ENCODE peak calls at places on chromosomes 2 and 18, in eight cellular contexts. One of them, this sample, is unnamed.

GRCh38 chr2:105504459-105504858 is 105.6 kb upstream of the FHL2 start:
- DNase-seq in PC-3: no peak
- DNase-seq in OCI-LY7: no peak
- DNase-seq in tibial artery: no peak
- DNase-seq in right cardiac atrium: no peak
- DNase-seq in lower lobe of right lung: no peak
- DNase-seq in sigmoid colon: no peak
- DNase-seq in effector memory CD4-positive, alpha-beta T cell: no peak
- DNase-seq in this sample: no peak

GRCh38 chr2:1564506-1564905 is 151.2 kb downstream of the TPO start:
- DNase-seq in PC-3: no peak
- DNase-seq in OCI-LY7: no peak
- DNase-seq in tibial artery: no peak
- DNase-seq in right cardiac atrium: peak; percentile 60
- DNase-seq in lower lobe of right lung: no peak
- DNase-seq in sigmoid colon: peak; percentile 42
- DNase-seq in effector memory CD4-positive, alpha-beta T cell: no peak
- DNase-seq in this sample: no peak

GRCh38 chr2:207073791-207074678 is 91.7 kb downstream of the KLF7 start:
- DNase-seq in PC-3: peak; percentile 13
- DNase-seq in OCI-LY7: no peak
- DNase-seq in tibial artery: no peak
- DNase-seq in right cardiac atrium: no peak
- DNase-seq in lower lobe of right lung: no peak
- DNase-seq in sigmoid colon: no peak
- DNase-seq in effector memory CD4-positive, alpha-beta T cell: no peak
- DNase-seq in this sample: no peak

GRCh38 chr2:194383404-194383803 is 1273.6 kb upstream of the SLC39A10 start:
- DNase-seq in PC-3: peak; percentile 19
- DNase-seq in OCI-LY7: peak; percentile 40
- DNase-seq in tibial artery: no peak
- DNase-seq in right cardiac atrium: no peak
- DNase-seq in lower lobe of right lung: no peak
- DNase-seq in sigmoid colon: no peak
- DNase-seq in effector memory CD4-positive, alpha-beta T cell: no peak
- DNase-seq in this sample: peak; percentile 5

GRCh38 chr18:62981566-62981965 is 266.2 kb downstream of the PHLPP1 start:
- DNase-seq in PC-3: no peak
- DNase-seq in OCI-LY7: no peak
- DNase-seq in tibial artery: no peak
- DNase-seq in right cardiac atrium: no peak
- DNase-seq in lower lobe of right lung: no peak
- DNase-seq in sigmoid colon: no peak
- DNase-seq in effector memory CD4-positive, alpha-beta T cell: no peak
- DNase-seq in this sample: no peak

GRCh38 chr2:176535480-176536113 is 266.4 kb downstream of the MTX2 start:
- DNase-seq in PC-3: peak; percentile 69
- DNase-seq in OCI-LY7: no peak
- DNase-seq in tibial artery: no peak
- DNase-seq in right cardiac atrium: no peak
- DNase-seq in lower lobe of right lung: no peak
- DNase-seq in sigmoid colon: no peak
- DNase-seq in effector memory CD4-positive, alpha-beta T cell: no peak
- DNase-seq in this sample: no peak

GRCh38 chr2:171205551-171205950 is 44.9 kb upstream of the TLK1 start:
- DNase-seq in PC-3: no peak
- DNase-seq in OCI-LY7: no peak
- DNase-seq in tibial artery: no peak
- DNase-seq in right cardiac atrium: no peak
- DNase-seq in lower lobe of right lung: no peak
- DNase-seq in sigmoid colon: no peak
- DNase-seq in effector memory CD4-positive, alpha-beta T cell: no peak
- DNase-seq in this sample: no peak

GRCh38 chr2:167190053-167190452 is 301.8 kb downstream of the XIRP2 start:
- DNase-seq in PC-3: peak; percentile 53
- DNase-seq in OCI-LY7: no peak
- DNase-seq in tibial artery: peak; percentile 58
- DNase-seq in right cardiac atrium: peak; percentile 53
- DNase-seq in lower lobe of right lung: no peak
- DNase-seq in sigmoid colon: no peak
- DNase-seq in effector memory CD4-positive, alpha-beta T cell: no peak
- DNase-seq in this sample: no peak

DNA sequence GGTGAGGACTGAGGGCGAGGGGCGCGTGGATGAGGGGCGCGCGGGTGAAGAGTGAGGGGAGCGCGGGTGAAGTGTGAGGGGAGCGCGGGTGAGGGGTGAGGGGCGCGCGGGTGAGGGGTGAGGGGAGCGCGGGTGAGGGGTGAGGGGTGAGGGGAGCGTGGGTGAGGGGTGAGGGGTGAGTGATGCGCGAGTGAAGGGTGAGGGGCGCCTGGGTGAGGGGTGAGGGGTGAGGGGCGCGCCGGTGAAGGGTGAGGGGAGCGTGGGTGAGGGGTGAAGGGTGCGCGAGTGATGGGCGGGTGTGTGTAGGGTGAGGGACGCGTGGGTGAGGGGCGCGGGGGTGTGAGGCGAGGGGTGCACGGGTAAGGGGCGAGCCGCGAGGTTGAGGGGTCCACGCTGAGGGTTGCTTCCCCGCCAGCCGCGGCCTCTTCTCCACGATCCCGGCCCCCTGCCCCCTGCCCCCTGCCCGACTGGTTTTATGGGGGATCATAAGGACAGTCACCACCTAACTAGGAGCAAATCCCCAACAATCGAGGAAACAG is 1.1 kb upstream of the SLC66A2 start:
- DNase-seq in PC-3: no peak
- DNase-seq in OCI-LY7: no peak
- DNase-seq in tibial artery: no peak
- DNase-seq in right cardiac atrium: no peak
- DNase-seq in lower lobe of right lung: peak; percentile 48
- DNase-seq in sigmoid colon: no peak
- DNase-seq in effector memory CD4-positive, alpha-beta T cell: no peak
- DNase-seq in this sample: no peak
- H3K4me3 ChIP-seq in PC-3: peak overlapping the region; percentile 91
- H3K4me3 ChIP-seq in OCI-LY7: no peak overlapping the region
- H3K4me3 ChIP-seq in tibial artery: peak overlapping the region; percentile 83
- H3K4me3 ChIP-seq in right cardiac atrium: peak overlapping the region; percentile 99
- H3K4me3 ChIP-seq in lower lobe of right lung: peak overlapping the region; percentile 89
- H3K4me3 ChIP-seq in sigmoid colon: peak overlapping the region; percentile 100
- H3K4me3 ChIP-seq in effector memory CD4-positive, alpha-beta T cell: peak overlapping the region; percentile 78
- H3K4me3 ChIP-seq in this sample: peak overlapping the region; percentile 74

GRCh38 chr2:110957267-110957666 is 163.4 kb upstream of the BCL2L11 start:
- DNase-seq in PC-3: no peak
- DNase-seq in OCI-LY7: no peak
- DNase-seq in tibial artery: no peak
- DNase-seq in right cardiac atrium: no peak
- DNase-seq in lower lobe of right lung: no peak
- DNase-seq in sigmoid colon: no peak
- DNase-seq in effector memory CD4-positive, alpha-beta T cell: no peak
- DNase-seq in this sample: no peak
- H3K27ac ChIP-seq in PC-3: no peak overlapping the region
- H3K27ac ChIP-seq in OCI-LY7: no peak overlapping the region
- H3K27ac ChIP-seq in tibial artery: no peak overlapping the region
- H3K27ac ChIP-seq in right cardiac atrium: no peak overlapping the region
- H3K27ac ChIP-seq in lower lobe of right lung: no peak overlapping the region
- H3K27ac ChIP-seq in sigmoid colon: no peak overlapping the region
- H3K27ac ChIP-seq in effector memory CD4-positive, alpha-beta T cell: no peak overlapping the region
- H3K27ac ChIP-seq in this sample: no peak overlapping the region

DNA sequence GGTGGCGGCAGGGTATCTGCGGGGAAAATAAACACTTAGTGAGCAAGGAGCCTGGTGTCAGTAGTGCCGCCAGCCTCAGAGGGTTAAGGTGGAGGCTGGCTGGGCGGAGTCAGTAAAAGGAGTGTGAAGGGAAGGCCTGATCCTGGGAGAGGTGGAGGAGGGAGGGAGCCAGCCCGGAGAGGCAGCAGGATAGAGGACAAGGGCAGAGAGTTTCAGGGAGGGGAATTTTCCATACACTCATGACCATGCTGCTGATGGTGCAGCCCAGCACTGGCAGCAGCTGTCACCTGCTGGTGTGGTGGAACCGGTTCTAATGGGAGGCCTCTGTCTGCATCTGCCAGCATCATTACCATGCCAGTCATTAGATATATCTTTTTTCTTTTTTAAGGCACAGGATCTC is 2.0 kb upstream of the TEX44 start:
- DNase-seq in PC-3: peak; percentile 15
- DNase-seq in OCI-LY7: no peak
- DNase-seq in tibial artery: no peak
- DNase-seq in right cardiac atrium: no peak
- DNase-seq in lower lobe of right lung: no peak
- DNase-seq in sigmoid colon: no peak
- DNase-seq in effector memory CD4-positive, alpha-beta T cell: no peak
- DNase-seq in this sample: no peak
- H3K9me3 ChIP-seq in PC-3: no peaks in the 10 kb centered on the region
- H3K9me3 ChIP-seq in OCI-LY7: no peaks in the 10 kb centered on the region
- H3K9me3 ChIP-seq in tibial artery: no peaks in the 10 kb centered on the region
- H3K9me3 ChIP-seq in right cardiac atrium: no peaks in the 10 kb centered on the region
- H3K9me3 ChIP-seq in lower lobe of right lung: no peaks in the 10 kb centered on the region
- H3K9me3 ChIP-seq in sigmoid colon: no peaks in the 10 kb centered on the region
- H3K9me3 ChIP-seq in effector memory CD4-positive, alpha-beta T cell: no peaks in the 10 kb centered on the region
- H3K9me3 ChIP-seq in this sample: no peaks in the 10 kb centered on the region

GRCh38 chr2:109436635-109437225 is 177.0 kb downstream of the SEPTIN10 start:
- DNase-seq in PC-3: no peak
- DNase-seq in OCI-LY7: no peak
- DNase-seq in tibial artery: no peak
- DNase-seq in right cardiac atrium: no peak
- DNase-seq in lower lobe of right lung: peak; percentile 34
- DNase-seq in sigmoid colon: peak; percentile 59
- DNase-seq in effector memory CD4-positive, alpha-beta T cell: no peak
- DNase-seq in this sample: no peak
- H3K4me3 ChIP-seq in PC-3: no peak overlapping the region
- H3K4me3 ChIP-seq in OCI-LY7: no peak overlapping the region
- H3K4me3 ChIP-seq in tibial artery: no peak overlapping the region
- H3K4me3 ChIP-seq in right cardiac atrium: no peak overlapping the region
- H3K4me3 ChIP-seq in lower lobe of right lung: no peak overlapping the region
- H3K4me3 ChIP-seq in sigmoid colon: no peak overlapping the region
- H3K4me3 ChIP-seq in effector memory CD4-positive, alpha-beta T cell: no peak overlapping the region
- H3K4me3 ChIP-seq in this sample: no peak overlapping the region

DNA sequence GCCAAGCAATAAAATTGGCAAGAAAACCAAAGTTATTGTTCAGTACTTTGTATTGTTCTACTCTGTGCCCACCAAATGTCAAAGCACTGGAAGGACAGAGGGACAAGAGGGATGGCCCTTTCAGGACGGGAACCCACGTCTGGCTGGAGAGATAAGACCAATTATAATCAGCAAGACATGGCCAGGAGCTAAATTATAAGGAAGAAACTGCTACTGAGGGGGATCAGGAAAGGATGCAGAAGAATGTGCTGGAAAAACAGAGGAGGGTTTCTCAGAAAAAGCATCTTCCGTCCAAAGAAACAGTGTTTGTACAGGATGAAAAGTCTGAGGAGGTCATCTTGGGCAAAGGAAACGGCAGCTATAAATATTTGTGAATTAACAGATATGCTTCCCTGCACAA is 46.4 kb upstream of the NARS1 start:
- DNase-seq in PC-3: no peak
- DNase-seq in OCI-LY7: no peak
- DNase-seq in tibial artery: no peak
- DNase-seq in right cardiac atrium: no peak
- DNase-seq in lower lobe of right lung: no peak
- DNase-seq in sigmoid colon: no peak
- DNase-seq in effector memory CD4-positive, alpha-beta T cell: no peak
- DNase-seq in this sample: no peak
- H3K27ac ChIP-seq in PC-3: no peak overlapping the region
- H3K27ac ChIP-seq in OCI-LY7: no peak overlapping the region
- H3K27ac ChIP-seq in tibial artery: no peak overlapping the region
- H3K27ac ChIP-seq in right cardiac atrium: no peak overlapping the region
- H3K27ac ChIP-seq in lower lobe of right lung: no peak overlapping the region
- H3K27ac ChIP-seq in sigmoid colon: no peak overlapping the region
- H3K27ac ChIP-seq in effector memory CD4-positive, alpha-beta T cell: no peak overlapping the region
- H3K27ac ChIP-seq in this sample: no peak overlapping the region

This sample was measured in iPS DF 6.9.